ENCODE peak calls at places on chromosomes 12 and 14, in five cellular contexts. One of them, this sample, is unnamed.

GRCh38 chr12:50387972-50388478 is 8.4 kb downstream of the FAM186A start:
- DNase-seq in epithelial cell of esophagus: no peak
- DNase-seq in tibial artery: no peak
- DNase-seq in kidney: no peak
- DNase-seq in MM.1S: no peak
- DNase-seq in this sample: no peak

GRCh38 chr14:100071545-100071944 is 6.3 kb downstream of the EVL start:
- DNase-seq in tibial artery: no peak
- DNase-seq in kidney: no peak
- DNase-seq in epithelial cell of esophagus: no peak
- DNase-seq in MM.1S: peak
- DNase-seq in this sample: no peak

GRCh38 chr12:103273645-103274044 is 222.1 kb downstream of the C12orf42 start:
- DNase-seq in MM.1S: peak
- DNase-seq in tibial artery: no peak
- DNase-seq in kidney: no peak
- DNase-seq in epithelial cell of esophagus: peak
- DNase-seq in this sample: no peak

GRCh38 chr14:61891251-61891650 is 129.0 kb downstream of the SNAPC1 start:
- DNase-seq in tibial artery: no peak
- DNase-seq in MM.1S: no peak
- DNase-seq in epithelial cell of esophagus: peak
- DNase-seq in kidney: no peak
- DNase-seq in this sample: no peak

GRCh38 chr12:49503674-49504180 is 35.1 kb upstream of the KCNH3 start:
- DNase-seq in tibial artery: no peak
- DNase-seq in kidney: no peak
- DNase-seq in MM.1S: no peak
- DNase-seq in epithelial cell of esophagus: peak
- DNase-seq in this sample: no peak

GRCh38 chr14:105315211-105315721 is 718 bp downstream of the PACS2 start:
- DNase-seq in epithelial cell of esophagus: peak
- DNase-seq in MM.1S: peak
- DNase-seq in kidney: peak
- DNase-seq in tibial artery: peak
- DNase-seq in this sample: no peak

GRCh38 chr14:71415404-71415690 is 508.1 kb downstream of the PCNX1 start:
- DNase-seq in kidney: no peak
- DNase-seq in epithelial cell of esophagus: peak
- DNase-seq in MM.1S: no peak
- DNase-seq in tibial artery: no peak
- DNase-seq in this sample: no peak

GRCh38 chr14:99378782-99379214 is 101.9 kb downstream of the SETD3 start:
- DNase-seq in epithelial cell of esophagus: peak
- DNase-seq in tibial artery: no peak
- DNase-seq in MM.1S: no peak
- DNase-seq in kidney: no peak
- DNase-seq in this sample: no peak

GRCh38 chr12:77685906-77686305 is 144.8 kb upstream of the NAV3 start:
- DNase-seq in tibial artery: no peak
- DNase-seq in MM.1S: no peak
- DNase-seq in kidney: no peak
- DNase-seq in epithelial cell of esophagus: no peak
- DNase-seq in this sample: no peak

GRCh38 chr14:56630707-56631106 is 51.1 kb downstream of the TMEM260 start:
- DNase-seq in MM.1S: no peak
- DNase-seq in tibial artery: no peak
- DNase-seq in epithelial cell of esophagus: peak
- DNase-seq in kidney: no peak
- DNase-seq in this sample: no peak

GRCh38 chr14:31280132-31280870 is 72.7 kb upstream of the HECTD1 start:
- DNase-seq in kidney: no peak
- DNase-seq in MM.1S: no peak
- DNase-seq in epithelial cell of esophagus: no peak
- DNase-seq in tibial artery: no peak
- DNase-seq in this sample: no peak

GRCh38 chr12:19196959-19197630 is 67.6 kb downstream of the PLEKHA5 start:
- DNase-seq in MM.1S: no peak
- DNase-seq in tibial artery: no peak
- DNase-seq in kidney: no peak
- DNase-seq in epithelial cell of esophagus: no peak
- DNase-seq in this sample: no peak

GRCh38 chr12:129190827-129191226 is 337.5 kb downstream of the GLT1D1 start:
- DNase-seq in MM.1S: no peak
- DNase-seq in tibial artery: no peak
- DNase-seq in epithelial cell of esophagus: no peak
- DNase-seq in kidney: no peak
- DNase-seq in this sample: no peak

GRCh38 chr12:74903522-74903921 is 306.1 kb downstream of the KCNC2 start:
- DNase-seq in MM.1S: no peak
- DNase-seq in kidney: no peak
- DNase-seq in tibial artery: no peak
- DNase-seq in epithelial cell of esophagus: peak
- DNase-seq in this sample: no peak

GRCh38 chr14:93643676-93644075 is 144.6 kb downstream of the PRIMA1 start:
- DNase-seq in epithelial cell of esophagus: no peak
- DNase-seq in kidney: no peak
- DNase-seq in tibial artery: no peak
- DNase-seq in MM.1S: no peak
- DNase-seq in this sample: no peak

GRCh38 chr12:13004368-13004767 is 4.3 kb upstream of the HEBP1 start:
- DNase-seq in MM.1S: no peak
- DNase-seq in kidney: no peak
- DNase-seq in tibial artery: no peak
- DNase-seq in epithelial cell of esophagus: no peak
- DNase-seq in this sample: no peak

GRCh38 chr14:91207008-91207407 is 37.5 kb downstream of the GPR68 start:
- DNase-seq in epithelial cell of esophagus: no peak
- DNase-seq in kidney: no peak
- DNase-seq in tibial artery: no peak
- DNase-seq in MM.1S: no peak
- DNase-seq in this sample: no peak

GRCh38 chr12:70032076-70032475 is 207.0 kb downstream of the MYRFL start:
- DNase-seq in kidney: no peak
- DNase-seq in MM.1S: no peak
- DNase-seq in tibial artery: no peak
- DNase-seq in epithelial cell of esophagus: no peak
- DNase-seq in this sample: no peak

GRCh38 chr12:96197503-96198272 is 3.5 kb downstream of the ELK3 start:
- DNase-seq in epithelial cell of esophagus: peak
- DNase-seq in kidney: no peak
- DNase-seq in MM.1S: no peak
- DNase-seq in tibial artery: no peak
- DNase-seq in this sample: no peak

GRCh38 chr12:57615637-57616036 is 4.4 kb downstream of the ARHGEF25 start:
- DNase-seq in kidney: peak
- DNase-seq in epithelial cell of esophagus: no peak
- DNase-seq in MM.1S: no peak
- DNase-seq in tibial artery: no peak
- DNase-seq in this sample: peak

GRCh38 chr14:70744631-70745030 is 64.7 kb downstream of the MAP3K9 start:
- DNase-seq in epithelial cell of esophagus: no peak
- DNase-seq in kidney: no peak
- DNase-seq in MM.1S: no peak
- DNase-seq in tibial artery: no peak
- DNase-seq in this sample: no peak

GRCh38 chr14:22556990-22557623 is 31.9 kb downstream of the DAD1 start:
- DNase-seq in kidney: peak
- DNase-seq in tibial artery: peak
- DNase-seq in epithelial cell of esophagus: peak
- DNase-seq in MM.1S: peak
- DNase-seq in this sample: peak

GRCh38 chr12:101490286-101490920 is 15.3 kb downstream of the SPIC start:
- DNase-seq in tibial artery: no peak
- DNase-seq in kidney: no peak
- DNase-seq in MM.1S: peak
- DNase-seq in epithelial cell of esophagus: peak
- DNase-seq in this sample: peak

GRCh38 chr12:6201199-6201608 is 1.0 kb downstream of the CD9 start:
- DNase-seq in MM.1S: peak
- DNase-seq in epithelial cell of esophagus: peak
- DNase-seq in kidney: peak
- DNase-seq in tibial artery: no peak
- DNase-seq in this sample: no peak

GRCh38 chr12:32548691-32549412 is 130.2 kb upstream of the DNM1L start:
- DNase-seq in tibial artery: peak
- DNase-seq in kidney: no peak
- DNase-seq in epithelial cell of esophagus: no peak
- DNase-seq in MM.1S: no peak
- DNase-seq in this sample: no peak

GRCh38 chr12:106673151-106673550 is 90.3 kb downstream of the RFX4 start:
- DNase-seq in kidney: no peak
- DNase-seq in epithelial cell of esophagus: no peak
- DNase-seq in MM.1S: no peak
- DNase-seq in tibial artery: no peak
- DNase-seq in this sample: no peak

DNA sequence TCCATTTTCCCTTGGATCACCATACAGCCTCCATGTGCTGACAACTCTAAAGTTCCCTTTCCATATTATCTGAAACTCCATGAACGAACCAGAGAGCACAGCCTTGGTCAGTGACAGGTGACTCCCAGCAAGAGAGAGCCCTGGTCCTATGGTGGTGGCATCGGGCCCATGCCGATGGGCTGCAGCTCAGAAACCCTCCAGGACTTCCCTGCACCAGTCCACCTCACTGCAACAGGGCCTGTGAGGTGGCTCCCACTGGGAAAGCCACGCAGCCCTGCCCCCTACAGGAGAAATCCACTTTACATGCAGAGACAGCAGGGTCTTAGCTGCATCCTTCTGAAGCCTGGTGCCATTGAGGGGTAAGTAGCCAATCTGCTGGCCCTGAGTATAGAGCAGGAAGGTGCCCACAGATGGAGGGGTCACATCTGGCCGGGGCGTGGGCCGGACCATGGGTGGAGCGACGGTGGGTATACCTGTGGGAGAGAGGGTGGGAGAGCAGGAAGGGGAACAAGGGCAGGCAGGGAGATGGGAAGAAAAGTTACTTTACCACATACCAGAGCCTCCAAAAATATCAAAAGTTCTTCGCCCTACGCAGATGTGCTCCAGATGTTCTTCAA is 24.7 kb downstream of the RTRAF start:
- DNase-seq in epithelial cell of esophagus: no peak
- DNase-seq in kidney: no peak
- DNase-seq in MM.1S: no peak
- DNase-seq in tibial artery: no peak
- DNase-seq in this sample: no peak
- TF ChIP-seq CTCF in epithelial cell of esophagus: no peak
- TF ChIP-seq CTCF in kidney: no peak
- TF ChIP-seq CTCF in MM.1S: peak
- TF ChIP-seq CTCF in tibial artery: no peak
- TF ChIP-seq CTCF in this sample: peak

GRCh38 chr14:44798386-44799242 is 163.1 kb downstream of the KLHL28 start:
- DNase-seq in epithelial cell of esophagus: no peak
- DNase-seq in tibial artery: no peak
- DNase-seq in MM.1S: no peak
- DNase-seq in kidney: no peak
- DNase-seq in this sample: no peak

GRCh38 chr14:44803239-44803905 is 158.4 kb downstream of the KLHL28 start:
- DNase-seq in MM.1S: peak
- DNase-seq in kidney: no peak
- DNase-seq in tibial artery: no peak
- DNase-seq in epithelial cell of esophagus: peak
- DNase-seq in this sample: peak
- TF ChIP-seq CTCF in MM.1S: peak
- TF ChIP-seq CTCF in kidney: peak
- TF ChIP-seq CTCF in tibial artery: peak
- TF ChIP-seq CTCF in epithelial cell of esophagus: peak
- TF ChIP-seq CTCF in this sample: peak

GRCh38 chr14:68594737-68595380 is 198.0 kb downstream of the ZFP36L1 start:
- DNase-seq in tibial artery: no peak
- DNase-seq in kidney: no peak
- DNase-seq in epithelial cell of esophagus: peak
- DNase-seq in MM.1S: no peak
- DNase-seq in this sample: no peak

GRCh38 chr14:68596211-68596610 is 196.7 kb downstream of the ZFP36L1 start:
- DNase-seq in tibial artery: no peak
- DNase-seq in kidney: no peak
- DNase-seq in MM.1S: no peak
- DNase-seq in epithelial cell of esophagus: no peak
- DNase-seq in this sample: no peak

GRCh38 chr14:68598621-68599447 is 194.0 kb downstream of the ZFP36L1 start:
- DNase-seq in epithelial cell of esophagus: peak
- DNase-seq in tibial artery: peak
- DNase-seq in MM.1S: no peak
- DNase-seq in kidney: no peak
- DNase-seq in this sample: no peak

GRCh38 chr14:68598089-68598488 is 194.8 kb downstream of the ZFP36L1 start:
- DNase-seq in tibial artery: no peak
- DNase-seq in kidney: no peak
- DNase-seq in epithelial cell of esophagus: no peak
- DNase-seq in MM.1S: no peak
- DNase-seq in this sample: no peak

GRCh38 chr14:68596701-68597100 is 196.2 kb downstream of the ZFP36L1 start:
- DNase-seq in tibial artery: no peak
- DNase-seq in epithelial cell of esophagus: no peak
- DNase-seq in kidney: no peak
- DNase-seq in MM.1S: no peak
- DNase-seq in this sample: no peak
- TF ChIP-seq CTCF in tibial artery: no peak
- TF ChIP-seq CTCF in epithelial cell of esophagus: no peak
- TF ChIP-seq CTCF in kidney: no peak
- TF ChIP-seq CTCF in MM.1S: no peak
- TF ChIP-seq CTCF in this sample: no peak

DNA sequence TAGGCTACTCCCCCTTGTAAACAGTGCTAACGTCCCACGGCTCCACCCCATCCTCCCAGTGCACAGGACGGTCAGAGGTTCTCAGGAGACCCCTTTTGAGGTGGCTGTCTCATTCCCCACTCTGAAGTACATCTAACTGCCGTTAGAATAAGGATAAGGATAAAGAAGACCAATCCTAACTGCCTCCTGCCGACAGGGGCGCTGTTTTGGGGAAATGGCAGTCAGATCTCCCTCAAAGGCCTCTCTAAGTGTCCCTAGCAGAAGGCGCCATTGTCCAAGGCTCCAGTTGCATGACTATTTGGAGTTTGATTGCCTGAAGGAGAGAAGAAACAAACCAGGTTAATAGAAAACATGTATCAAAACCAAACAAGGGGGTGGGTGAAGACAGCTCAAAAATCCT is 29.1 kb upstream of the KLRB1 start:
- DNase-seq in MM.1S: no peak
- DNase-seq in epithelial cell of esophagus: no peak
- DNase-seq in kidney: no peak
- DNase-seq in tibial artery: no peak
- DNase-seq in this sample: no peak
- TF ChIP-seq CTCF in MM.1S: peak
- TF ChIP-seq CTCF in epithelial cell of esophagus: no peak
- TF ChIP-seq CTCF in kidney: no peak
- TF ChIP-seq CTCF in tibial artery: no peak
- TF ChIP-seq CTCF in this sample: no peak

DNA sequence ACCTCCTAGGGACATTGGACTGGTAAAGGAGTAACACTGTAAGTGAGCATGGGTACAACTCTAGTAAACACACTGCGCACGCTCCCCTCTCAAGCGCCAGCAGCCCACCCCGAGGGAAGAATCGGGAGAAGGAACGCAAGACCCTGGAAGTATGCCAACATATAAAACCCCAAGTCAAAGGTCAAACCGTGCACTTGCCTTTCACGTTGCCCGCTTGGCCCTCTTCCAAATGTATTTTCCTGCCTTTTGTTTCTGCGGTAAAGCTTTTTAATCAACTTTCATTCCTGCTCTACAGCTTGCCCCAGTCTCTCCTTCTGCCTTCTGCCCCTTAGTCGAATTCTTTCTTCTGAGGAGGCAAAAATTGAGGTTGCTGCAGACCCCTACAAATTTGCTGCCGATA is 17.6 kb upstream of the CHST11 start:
- DNase-seq in tibial artery: no peak
- DNase-seq in kidney: no peak
- DNase-seq in epithelial cell of esophagus: no peak
- DNase-seq in MM.1S: no peak
- DNase-seq in this sample: no peak
- TF ChIP-seq CTCF in tibial artery: no peak
- TF ChIP-seq CTCF in kidney: no peak
- TF ChIP-seq CTCF in epithelial cell of esophagus: no peak
- TF ChIP-seq CTCF in MM.1S: no peak
- TF ChIP-seq CTCF in this sample: no peak